ENCODE peak calls at places on chromosomes 12 and 14, in four cellular contexts. W is NCI-H1092 treated with DMSO at 0.1 percent for 48 hours, T is GM06990, I is ELF-1. U is an unnamed sample.

GRCh38 chr14:22194669-22195068 is 394.4 kb downstream of the DAD1 start:
- DNase-seq in W (no peak), T (no peak), I (no peak), U (no peak)

GRCh38 chr14:52059614-52060013 is 9.2 kb downstream of the NID2 start:
- DNase-seq in W (no peak), T (no peak), I (no peak), U (no peak)

GRCh38 chr14:23248601-23249000 is 10.9 kb downstream of the RNF212B start:
- DNase-seq in W (no peak), T (no peak), I (no peak), U (peak; percentile 26)

GRCh38 chr14:65850429-65851145 is 438.1 kb downstream of the FUT8 start:
- DNase-seq in W (peak; percentile 90), T (no peak), I (no peak), U (no peak)

GRCh38 chr14:68977741-68978549 is 1.2 kb downstream of the ACTN1 start:
- DNase-seq in W (peak; percentile 66), T (no peak), I (peak; percentile 75), U (peak; percentile 97)

GRCh38 chr12:104985206-104985605 is 910 bp upstream of the NOPCHAP1 start:
- DNase-seq in W (no peak), T (no peak), I (no peak), U (no peak)

GRCh38 chr12:84550518-84550917 is 362.1 kb downstream of the SLC6A15 start:
- DNase-seq in W (no peak), T (no peak), I (no peak), U (no peak)

GRCh38 chr12:116551952-116552749 is 7.0 kb upstream of the MAP1LC3B2 start:
- DNase-seq in W (no peak), T (no peak), I (no peak), U (peak; percentile 16)

GRCh38 chr12:76264617-76265016 is 83.6 kb downstream of the BBS10 start:
- DNase-seq in W (no peak), T (no peak), I (no peak), U (no peak)

GRCh38 chr12:60194682-60195081 is 598.9 kb downstream of the SLC16A7 start:
- DNase-seq in W (no peak), T (no peak), I (no peak), U (no peak)

GRCh38 chr14:68819260-68819691 is 26.4 kb upstream of the ZFP36L1 start:
- DNase-seq in W (no peak), T (no peak), I (peak; percentile 93), U (peak; percentile 89)

GRCh38 chr14:76261371-76261811 is 109.7 kb downstream of the GPATCH2L start:
- DNase-seq in W (no peak), T (no peak), I (peak; percentile 49), U (peak; percentile 68)

GRCh38 chr14:96203116-96203515 is 1.5 kb upstream of the BDKRB2 start:
- DNase-seq in W (no peak), T (no peak), I (no peak), U (no peak)

GRCh38 chr14:89909586-89909985 is 44.9 kb downstream of the EFCAB11 start:
- DNase-seq in W (no peak), T (no peak), I (no peak), U (no peak)

GRCh38 chr12:126935435-126935834 is 1331.5 kb upstream of the TMEM132C start:
- DNase-seq in W (no peak), T (no peak), I (no peak), U (no peak)

GRCh38 chr14:23186913-23187654 is 3.6 kb upstream of the SLC7A8 start:
- DNase-seq in W (peak; percentile 68), T (no peak), I (peak; percentile 46), U (peak; percentile 74)

GRCh38 chr12:65156366-65156831 is 13.0 kb upstream of the LEMD3 start:
- DNase-seq in W (no peak), T (peak; percentile 65), I (no peak), U (no peak)

GRCh38 chr12:4140607-4141301 is 132.8 kb upstream of the CCND2 start:
- DNase-seq in W (no peak), T (no peak), I (no peak), U (no peak)

GRCh38 chr12:68272732-68273131 is 19.3 kb upstream of the IL22 start:
- DNase-seq in W (no peak), T (no peak), I (no peak), U (no peak)

GRCh38 chr14:21846227-21846885 is 172.7 kb upstream of the OR4E1 start:
- DNase-seq in W (no peak), T (no peak), I (peak; percentile 26), U (no peak)

GRCh38 chr12:117053050-117053400 is 46.2 kb downstream of the TESC start:
- DNase-seq in W (no peak), T (no peak), I (no peak), U (no peak)

GRCh38 chr14:79248131-79248530 is 963.2 kb downstream of the DIO2 start:
- DNase-seq in W (no peak), T (no peak), I (no peak), U (peak; percentile 57)

GRCh38 chr12:56749364-56749763 is 2.8 kb downstream of the PRIM1 start:
- DNase-seq in W (no peak), T (no peak), I (no peak), U (no peak)

GRCh38 chr14:87810711-87811110 is 182.3 kb downstream of the GALC start:
- DNase-seq in W (no peak), T (no peak), I (no peak), U (no peak)

GRCh38 chr12:99529966-99530365 is 117.6 kb upstream of the GARIN6 start:
- DNase-seq in W (no peak), T (no peak), I (no peak), U (peak; percentile 76)

GRCh38 chr12:114721266-114721665 is 37.3 kb upstream of the TBX3 start:
- DNase-seq in W (no peak), T (no peak), I (no peak), U (no peak)

GRCh38 chr12:30878034-30878433 is 48.5 kb upstream of the TSPAN11 start:
- DNase-seq in W (no peak), T (no peak), I (no peak), U (no peak)

U was measured in astrocyte of the hippocampus.